ENCODE peak calls at places on chromosomes 12 and 14, in four cellular contexts. G is right lobe of liver, O is fibroblast of pulmonary artery, B is prostate gland. T is an unnamed sample.

GRCh38 chr14:105701456-105702274 is 175.3 kb downstream of the TMEM121 start:
- DNase-seq in G (no peak), B (no peak), O (no peak), T (no peak)

GRCh38 chr12:123945441-123946151 is 27.0 kb downstream of the CCDC92 start:
- DNase-seq in B (no peak), G (no peak), O (no peak), T (no peak)

GRCh38 chr14:101005447-101005846 is 101.9 kb upstream of the RTL1 start:
- DNase-seq in O (no peak), G (no peak), B (no peak), T (no peak)

GRCh38 chr12:53872367-53872766 is 66.3 kb upstream of the HOXC13 start:
- DNase-seq in G (no peak), O (no peak), B (no peak), T (no peak)

GRCh38 chr12:103858953-103859601 is 18.0 kb upstream of the NT5DC3 start:
- DNase-seq in B (peak; percentile 92), O (peak; percentile 93), G (no peak), T (peak; percentile 94)

GRCh38 chr12:104740668-104741067 is 217.4 kb downstream of the SLC41A2 start:
- DNase-seq in G (no peak), B (no peak), O (no peak), T (no peak)

GRCh38 chr12:105331805-105332251 is 1.3 kb downstream of the C12orf75 start:
- DNase-seq in O (no peak), G (no peak), B (no peak), T (no peak)

GRCh38 chr12:19707948-19708409 is 268.7 kb downstream of the AEBP2 start:
- DNase-seq in O (peak; percentile 36), G (no peak), B (no peak), T (no peak)

GRCh38 chr12:53492188-53492587 is 7.1 kb downstream of the MAP3K12 start:
- DNase-seq in B (no peak), G (no peak), O (no peak), T (no peak)

GRCh38 chr14:90291699-90292098 is 35.3 kb downstream of the PSMC1 start:
- DNase-seq in B (no peak), G (peak; percentile 25), O (no peak), T (no peak)
- TF ChIP-seq CTCF in B (no peak), G (no peak), O (no peak), T (no peak)

GRCh38 chr14:72889366-72889765 is 4.5 kb downstream of the DPF3 start:
- DNase-seq in G (no peak), O (no peak), B (no peak), T (peak; percentile 36)

GRCh38 chr14:72891666-72892102 is 2.2 kb downstream of the DPF3 start:
- DNase-seq in B (no peak), G (no peak), O (no peak), T (no peak)

GRCh38 chr14:72888202-72888601 is 5.7 kb downstream of the DPF3 start:
- DNase-seq in O (no peak), G (no peak), B (no peak), T (no peak)

GRCh38 chr14:72887514-72887913 is 6.4 kb downstream of the DPF3 start:
- DNase-seq in B (no peak), G (no peak), O (no peak), T (no peak)

GRCh38 chr14:72888636-72889201 is 5.2 kb downstream of the DPF3 start:
- DNase-seq in G (no peak), O (no peak), B (no peak), T (peak; percentile 35)
- H3K4me3 ChIP-seq in G (no peak overlapping the region), O (no peak overlapping the region), B (no peak overlapping the region), T (no peak overlapping the region)

GRCh38 chr12:25934461-25934860 is 24.0 kb upstream of the RASSF8 start:
- DNase-seq in B (no peak), G (no peak), O (no peak), T (no peak)

GRCh38 chr12:25938581-25938980 is 19.9 kb upstream of the RASSF8 start:
- DNase-seq in G (no peak), O (no peak), B (no peak), T (no peak)

GRCh38 chr12:25937096-25937495 is 21.4 kb upstream of the RASSF8 start:
- DNase-seq in G (no peak), O (no peak), B (no peak), T (no peak)

GRCh38 chr12:25933001-25933400 is 25.5 kb upstream of the RASSF8 start:
- DNase-seq in O (no peak), G (no peak), B (no peak), T (no peak)

GRCh38 chr12:25935355-25936144 is 22.9 kb upstream of the RASSF8 start:
- DNase-seq in B (no peak), O (no peak), G (no peak), T (no peak)
- TF ChIP-seq CTCF in B (no peak), O (no peak), G (no peak), T (no peak)

DNA sequence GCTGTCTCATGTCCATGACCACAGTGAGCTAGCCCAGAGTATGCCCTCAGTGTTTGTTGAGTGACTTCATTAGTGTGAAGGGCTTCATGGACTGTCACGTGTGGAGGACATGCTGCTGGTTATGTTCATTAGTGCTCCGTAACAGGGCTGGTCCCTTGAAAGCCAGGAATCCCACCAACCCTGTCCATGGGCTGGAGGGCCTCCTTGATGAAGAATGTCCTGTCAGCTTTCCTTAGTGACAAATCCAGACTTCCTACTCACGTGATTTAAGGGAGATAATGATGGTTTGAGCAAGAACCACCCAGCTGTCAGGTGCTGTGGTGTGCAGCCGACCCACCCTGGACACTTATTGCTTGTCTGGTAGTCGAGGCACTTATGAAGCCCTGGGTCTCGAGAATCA is 37.4 kb upstream of the FAM181A start:
- DNase-seq in O (no peak), B (no peak), G (no peak), T (no peak)
- H3K4me3 ChIP-seq in O (no peak overlapping the region), B (no peak overlapping the region), G (no peak overlapping the region), T (no peak overlapping the region)

DNA sequence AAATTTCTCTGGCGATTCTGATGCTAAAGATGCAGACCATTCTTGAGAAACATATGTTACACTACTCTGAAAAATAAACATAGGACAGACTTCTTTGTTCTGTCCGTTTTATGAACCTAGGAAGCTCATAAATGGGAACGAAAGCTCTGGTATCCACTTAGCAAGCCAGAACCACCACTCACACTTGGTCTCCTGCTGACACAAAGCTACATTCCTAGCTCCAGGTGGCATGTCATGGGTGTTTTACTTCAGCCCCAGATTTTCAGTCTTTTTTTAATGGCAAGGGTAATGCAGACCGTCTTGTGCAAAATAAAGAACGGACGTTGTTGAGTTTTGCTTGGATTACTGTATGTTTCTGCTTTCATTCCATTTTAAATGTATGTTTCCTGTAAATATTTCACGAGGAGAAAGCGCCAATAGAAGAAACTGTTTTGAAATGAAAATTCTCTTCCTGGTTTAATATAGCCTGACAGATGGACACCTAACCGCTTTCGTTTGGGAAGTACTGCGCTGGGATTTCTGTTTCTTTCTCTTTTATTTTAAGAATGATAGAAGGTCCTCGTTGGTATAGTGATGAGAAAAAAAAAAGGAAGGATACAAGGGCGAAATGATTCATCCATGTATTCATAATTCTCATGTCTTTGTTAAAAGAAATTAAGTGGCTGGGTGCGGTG is 820 bp upstream of the COQ5 start:
- DNase-seq in G (no peak), O (peak; percentile 50), B (peak; percentile 52), T (peak; percentile 39)
- TF ChIP-seq CTCF in G (no peak), O (peak; percentile 9), B (no peak), T (no peak)

GRCh38 chr12:96427269-96427729 is 27.1 kb upstream of the CDK17 start:
- DNase-seq in G (no peak), O (peak; percentile 100), B (no peak), T (peak; percentile 100)
- H3K4me3 ChIP-seq in G (no peak overlapping the region), O (peak overlapping the region; percentile 58), B (no peak overlapping the region), T (peak overlapping the region; percentile 32)

T was measured in cardiac fibroblast.